ENCODE peak calls at places on chromosome 21, in eight cellular contexts. R, H, Q, G, E, B, X and Y are unnamed samples.

GRCh38 chr21:15731243-15731613 is 1.4 kb downstream of the USP25 start:
- DNase-seq in R (peak), H (peak), Q (no peak), G (no peak), E (no peak), B (no peak), X (no peak), Y (no peak)

GRCh38 chr21:38277501-38278111 is 20.8 kb downstream of the KCNJ15 start:
- DNase-seq in R (no peak), H (peak), Q (peak), G (peak), E (no peak), B (no peak), X (no peak), Y (no peak)

GRCh38 chr21:42568377-42568776 is 54.7 kb downstream of the SLC37A1 start:
- DNase-seq in R (no peak), H (no peak), Q (no peak), G (no peak), E (no peak), B (no peak), X (peak), Y (no peak)

GRCh38 chr21:42566524-42567180 is 53.0 kb downstream of the SLC37A1 start:
- DNase-seq in R (no peak), H (no peak), Q (no peak), G (no peak), E (no peak), B (no peak), X (no peak), Y (no peak)

GRCh38 chr21:35575280-35575915 is 484.9 kb downstream of the SETD4 start:
- DNase-seq in R (no peak), H (peak), Q (peak), G (peak), E (no peak), B (no peak), X (no peak), Y (no peak)

GRCh38 chr21:25997788-25998611 is 172.6 kb downstream of the APP start:
- DNase-seq in R (no peak), H (no peak), Q (no peak), G (no peak), E (peak), B (no peak), X (no peak), Y (peak)

GRCh38 chr21:36700961-36701911 is 2.3 kb downstream of the SIM2 start:
- DNase-seq in R (peak), H (no peak), Q (no peak), G (no peak), E (peak), B (no peak), X (no peak), Y (peak)

GRCh38 chr21:27648560-27648959 is 681.7 kb upstream of the ADAMTS5 start:
- DNase-seq in R (no peak), H (peak), Q (peak), G (peak), E (no peak), B (no peak), X (no peak), Y (no peak)

GRCh38 chr21:26684866-26685265 is 111.8 kb upstream of the CYYR1 start:
- DNase-seq in R (no peak), H (peak), Q (no peak), G (no peak), E (no peak), B (no peak), X (no peak), Y (no peak)

GRCh38 chr21:24705201-24705600 is 902.1 kb downstream of the MRPL39 start:
- DNase-seq in R (no peak), H (no peak), Q (no peak), G (no peak), E (no peak), B (no peak), X (no peak), Y (no peak)

GRCh38 chr21:32411366-32412161 is 942 bp upstream of the EVA1C start:
- DNase-seq in R (no peak), H (no peak), Q (peak), G (no peak), E (peak), B (peak), X (peak), Y (peak)

GRCh38 chr21:35559128-35559831 is 501.0 kb downstream of the SETD4 start:
- DNase-seq in R (no peak), H (peak), Q (peak), G (peak), E (no peak), B (no peak), X (no peak), Y (no peak)

GRCh38 chr21:42578034-42578433 is 64.4 kb downstream of the SLC37A1 start:
- DNase-seq in R (no peak), H (no peak), Q (no peak), G (no peak), E (no peak), B (no peak), X (no peak), Y (no peak)

GRCh38 chr21:28632718-28633408 is 359.8 kb downstream of the LTN1 start:
- DNase-seq in R (no peak), H (peak), Q (peak), G (no peak), E (no peak), B (no peak), X (no peak), Y (no peak)

GRCh38 chr21:43295016-43295958 is 126.5 kb downstream of the CRYAA start:
- DNase-seq in R (no peak), H (no peak), Q (no peak), G (no peak), E (no peak), B (no peak), X (no peak), Y (no peak)

GRCh38 chr21:35071347-35071746 is 22.2 kb upstream of the RUNX1 start:
- DNase-seq in R (no peak), H (peak), Q (no peak), G (no peak), E (no peak), B (no peak), X (no peak), Y (no peak)

GRCh38 chr21:32463889-32464300 is 51.4 kb downstream of the EVA1C start:
- DNase-seq in R (no peak), H (peak), Q (peak), G (peak), E (no peak), B (no peak), X (no peak), Y (no peak)

GRCh38 chr21:43930074-43930847 is 65.2 kb downstream of the AGPAT3 start:
- DNase-seq in R (no peak), H (no peak), Q (no peak), G (no peak), E (no peak), B (no peak), X (no peak), Y (no peak)

GRCh38 chr21:36707763-36708511 is 9.0 kb downstream of the SIM2 start:
- DNase-seq in R (peak), H (no peak), Q (no peak), G (no peak), E (no peak), B (no peak), X (peak), Y (no peak)

GRCh38 chr21:15826147-15826780 is 96.5 kb downstream of the USP25 start:
- DNase-seq in R (peak), H (peak), Q (peak), G (no peak), E (peak), B (peak), X (no peak), Y (peak)

GRCh38 chr21:42319368-42319767 is 4.2 kb upstream of the TFF3 start:
- DNase-seq in R (no peak), H (no peak), Q (no peak), G (no peak), E (no peak), B (no peak), X (no peak), Y (no peak)

GRCh38 chr21:41953831-41954653 is at the start of gene C2CD2:
- DNase-seq in R (peak), H (no peak), Q (peak), G (no peak), E (peak), B (peak), X (peak), Y (peak)

GRCh38 chr21:16551101-16551695 is 821.4 kb downstream of the USP25 start:
- DNase-seq in R (no peak), H (no peak), Q (no peak), G (no peak), E (no peak), B (no peak), X (no peak), Y (no peak)

GRCh38 chr21:42520628-42521253 is 7.1 kb downstream of the SLC37A1 start:
- DNase-seq in R (no peak), H (no peak), Q (no peak), G (no peak), E (peak), B (no peak), X (no peak), Y (no peak)

GRCh38 chr21:41777934-41778815 is 11.3 kb upstream of the RIPK4 start:
- DNase-seq in R (no peak), H (peak), Q (peak), G (peak), E (peak), B (no peak), X (peak), Y (peak)

GRCh38 chr21:41768371-41769042 is 1.7 kb upstream of the RIPK4 start:
- DNase-seq in R (peak), H (peak), Q (peak), G (peak), E (peak), B (no peak), X (no peak), Y (peak)

GRCh38 chr21:25589905-25590304 is 17.4 kb downstream of the MRPL39 start:
- DNase-seq in R (no peak), H (no peak), Q (no peak), G (no peak), E (no peak), B (no peak), X (no peak), Y (no peak)

GRCh38 chr21:35779690-35780570 is 280.4 kb downstream of the SETD4 start:
- DNase-seq in R (no peak), H (peak), Q (peak), G (peak), E (no peak), B (no peak), X (no peak), Y (no peak)

GRCh38 chr21:37062592-37062933 is 10.3 kb downstream of the PIGP start:
- DNase-seq in R (no peak), H (no peak), Q (no peak), G (no peak), E (no peak), B (no peak), X (no peak), Y (no peak)

GRCh38 chr21:43021191-43021590 is 46.8 kb downstream of the PKNOX1 start:
- DNase-seq in R (no peak), H (no peak), Q (no peak), G (no peak), E (no peak), B (no peak), X (no peak), Y (no peak)

GRCh38 chr21:42220138-42220701 is 1.3 kb downstream of the ABCG1 start:
- DNase-seq in R (peak), H (peak), Q (peak), G (no peak), E (peak), B (peak), X (peak), Y (peak)

GRCh38 chr21:28444131-28444530 is 548.5 kb downstream of the LTN1 start:
- DNase-seq in R (no peak), H (no peak), Q (no peak), G (no peak), E (no peak), B (no peak), X (no peak), Y (no peak)

GRCh38 chr21:14773777-14774345 is 227.7 kb upstream of the SAMSN1 start:
- DNase-seq in R (no peak), H (peak), Q (peak), G (no peak), E (peak), B (peak), X (peak), Y (peak)

GRCh38 chr21:28972398-28972797 is 20.3 kb downstream of the LTN1 start:
- DNase-seq in R (no peak), H (no peak), Q (no peak), G (no peak), E (no peak), B (no peak), X (no peak), Y (no peak)

GRCh38 chr21:18161841-18162240 is 82.8 kb upstream of the CHODL start:
- DNase-seq in R (no peak), H (no peak), Q (no peak), G (no peak), E (no peak), B (no peak), X (no peak), Y (no peak)

DNA sequence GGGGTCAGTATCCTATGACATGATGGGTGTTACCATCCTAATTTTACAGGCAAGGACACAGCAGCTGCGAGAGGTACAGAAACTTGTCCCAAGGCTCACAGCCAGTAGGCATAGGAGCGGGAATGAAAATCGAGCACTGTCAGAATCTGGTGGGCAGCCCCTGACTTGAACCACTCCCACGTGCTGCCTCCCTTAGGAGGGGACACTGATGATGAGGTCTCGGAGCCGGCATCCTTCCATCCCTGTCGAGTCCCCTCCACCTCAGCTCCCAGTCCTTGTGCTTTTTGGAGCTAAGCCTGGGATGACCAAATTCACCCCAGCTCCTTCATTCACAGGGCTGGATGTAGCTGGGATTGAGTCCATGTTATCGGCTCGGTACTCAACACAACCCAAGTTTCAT is 49.0 kb downstream of the B3GALT5 start:
- DNase-seq in R (no peak), H (no peak), Q (no peak), G (no peak), E (no peak), B (no peak), X (no peak), Y (no peak)
- TF ChIP-seq CTCF in R (no peak), H (no peak), Q (no peak), G (no peak), E (no peak), B (no peak), X (no peak), Y (no peak)

DNA sequence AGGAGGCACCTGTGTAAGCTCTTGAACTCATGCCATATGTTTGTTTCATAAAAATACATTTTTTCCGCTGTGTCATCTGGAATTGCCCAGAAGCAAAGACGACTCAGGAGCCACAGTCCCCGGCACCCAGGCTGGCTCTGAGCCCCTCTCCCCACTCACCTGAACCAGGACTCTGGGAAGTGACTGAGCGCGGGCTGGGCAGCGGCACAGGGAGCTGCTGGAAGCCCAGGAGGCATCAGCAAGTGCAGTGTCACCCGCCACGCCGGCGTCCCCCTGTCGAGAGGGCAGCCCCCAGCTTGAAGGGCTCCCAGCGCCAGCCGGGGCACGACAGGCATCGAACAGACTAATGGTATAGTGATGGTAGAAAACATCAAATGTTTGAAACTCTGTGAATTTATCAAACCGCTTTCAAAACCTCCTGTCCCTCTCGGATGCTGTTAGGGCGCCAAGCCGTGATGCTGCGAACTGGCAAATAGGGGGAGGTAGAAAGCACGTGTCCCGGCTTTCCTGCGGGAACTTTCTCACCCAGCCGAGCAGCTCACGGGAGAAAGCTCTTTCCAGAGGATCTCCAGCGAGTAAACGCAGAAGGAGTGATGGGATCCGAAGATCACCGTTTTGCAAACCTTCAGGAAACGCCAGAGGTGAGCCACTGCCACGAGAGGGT is 57.8 kb upstream of the COL18A1 start:
- DNase-seq in R (no peak), H (no peak), Q (no peak), G (no peak), E (no peak), B (no peak), X (no peak), Y (no peak)
- TF ChIP-seq CTCF in R (no peak), H (no peak), Q (no peak), G (no peak), E (no peak), B (no peak), X (no peak), Y (no peak)

GRCh38 chr21:21290751-21291150 is 292.5 kb downstream of the NCAM2 start:
- DNase-seq in R (no peak), H (no peak), Q (no peak), G (no peak), E (no peak), B (no peak), X (no peak), Y (no peak)

GRCh38 chr21:21297211-21297610 is 299.0 kb downstream of the NCAM2 start:
- DNase-seq in R (no peak), H (no peak), Q (no peak), G (no peak), E (no peak), B (no peak), X (no peak), Y (no peak)

GRCh38 chr21:21291883-21292569 is 293.8 kb downstream of the NCAM2 start:
- DNase-seq in R (no peak), H (no peak), Q (no peak), G (no peak), E (no peak), B (no peak), X (no peak), Y (no peak)

GRCh38 chr21:21301013-21301412 is 302.8 kb downstream of the NCAM2 start:
- DNase-seq in R (no peak), H (no peak), Q (no peak), G (no peak), E (no peak), B (no peak), X (no peak), Y (no peak)

DNA sequence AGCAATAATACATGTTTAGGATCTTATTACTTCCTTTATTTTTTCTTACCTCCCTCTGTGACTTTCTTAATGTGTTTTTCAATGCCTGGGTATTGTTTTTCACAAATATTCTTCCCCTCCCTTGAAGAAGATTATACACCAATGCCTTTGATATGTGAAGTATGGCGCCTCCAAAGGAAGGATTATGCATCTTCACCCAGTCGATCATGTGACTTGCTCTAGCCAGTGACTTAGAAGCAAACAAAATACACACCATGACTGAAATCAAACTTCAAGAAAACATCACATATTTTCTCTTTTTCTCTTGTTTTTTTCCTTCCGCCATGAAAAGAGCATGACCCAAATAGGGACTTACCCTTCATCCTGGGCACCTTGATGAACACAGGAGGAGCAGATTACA is 297.1 kb downstream of the NCAM2 start:
- DNase-seq in R (no peak), H (no peak), Q (no peak), G (no peak), E (no peak), B (no peak), X (no peak), Y (no peak)
- TF ChIP-seq CTCF in R (no peak), H (no peak), Q (no peak), G (no peak), E (no peak), B (no peak), X (no peak), Y (no peak)

GRCh38 chr21:45128613-45129226 is 54.3 kb downstream of the ADARB1 start:
- DNase-seq in R (peak), H (peak), Q (peak), G (no peak), E (peak), B (peak), X (peak), Y (peak)
- TF ChIP-seq CTCF in R (peak), H (peak), Q (peak), G (peak), E (peak), B (peak), X (peak), Y (peak)